ENCODE peak calls at places on chromosomes 5 and 9, in eight cellular contexts. R is MCF 10A, Z is hepatocyte, O is HFF-Myc, I is stomach, N is tibial nerve, G is GM13977, K is neural crest cell. D is an unnamed sample.
A peak's percentile ranks its signal among the peaks of the same experiment; 100 is the strongest.

GRCh38 chr5:115831163-115831768 is 10.1 kb downstream of the ATG12 start:
- DNase-seq in N (no peak), Z (peak; percentile 56), K (no peak), O (no peak), R (peak; percentile 63), G (peak; percentile 46), I (no peak), D (peak; percentile 40)

GRCh38 chr9:133262226-133262625 is 12.8 kb downstream of the ABO start:
- DNase-seq in I (no peak), O (no peak), K (no peak), N (no peak), R (no peak), Z (no peak), G (no peak), D (no peak)

GRCh38 chr5:121969660-121970295 is 8.0 kb downstream of the SRFBP1 start:
- DNase-seq in K (no peak), R (peak; percentile 55), N (no peak), I (no peak), Z (no peak), O (no peak), G (no peak), D (no peak)

GRCh38 chr5:14806452-14806851 is 65.1 kb downstream of the ANKH start:
- DNase-seq in G (no peak), K (no peak), Z (no peak), R (no peak), N (peak; percentile 76), I (no peak), O (peak; percentile 87), D (no peak)

GRCh38 chr9:92954886-92955285 is 7.6 kb downstream of the FGD3 start:
- DNase-seq in N (no peak), R (no peak), O (no peak), Z (no peak), G (no peak), I (no peak), K (no peak), D (no peak)

GRCh38 chr9:121354141-121354540 is 15.9 kb downstream of the STOM start:
- DNase-seq in G (no peak), Z (no peak), N (no peak), I (no peak), O (no peak), K (no peak), R (no peak), D (no peak)

GRCh38 chr5:147170603-147171002 is 64.2 kb upstream of the STK32A start:
- DNase-seq in K (no peak), I (no peak), R (no peak), O (no peak), Z (peak; percentile 55), N (no peak), G (no peak), D (no peak)

GRCh38 chr5:68435611-68436010 is 220.1 kb downstream of the PIK3R1 start:
- DNase-seq in O (no peak), N (no peak), Z (no peak), G (no peak), I (no peak), R (no peak), K (no peak), D (no peak)

GRCh38 chr9:37209431-37210386 is 89.3 kb downstream of the ZCCHC7 start:
- DNase-seq in K (no peak), O (no peak), I (no peak), Z (no peak), G (no peak), N (no peak), R (no peak), D (no peak)

GRCh38 chr5:6900828-6901227 is 187.6 kb downstream of the TENT4A start:
- DNase-seq in R (no peak), N (no peak), G (no peak), K (no peak), O (no peak), I (peak; percentile 81), Z (peak; percentile 65), D (no peak)

GRCh38 chr5:133406632-133407276 is 205.6 kb downstream of the FSTL4 start:
- DNase-seq in K (no peak), G (no peak), R (no peak), Z (no peak), O (no peak), N (no peak), I (no peak), D (no peak)

GRCh38 chr9:114387678-114388431 is at the start of gene AKNA:
- DNase-seq in R (no peak), N (peak; percentile 49), G (no peak), K (peak; percentile 61), I (peak; percentile 78), O (no peak), Z (peak; percentile 88), D (peak; percentile 64)

GRCh38 chr9:84206801-84207200 is 133.8 kb downstream of the SLC28A3 start:
- DNase-seq in N (no peak), K (no peak), I (no peak), G (no peak), Z (no peak), O (no peak), R (no peak), D (no peak)

GRCh38 chr9:134947265-134947955 is 29.7 kb upstream of the FCN1 start:
- DNase-seq in I (no peak), K (no peak), Z (no peak), R (no peak), G (no peak), N (no peak), O (no peak), D (no peak)

GRCh38 chr5:169350016-169350415 is 49.1 kb upstream of the SLIT3 start:
- DNase-seq in Z (peak; percentile 44), G (no peak), N (no peak), I (no peak), O (peak; percentile 30), K (no peak), R (peak; percentile 61), D (no peak)

GRCh38 chr5:156375895-156376495 is 49.0 kb downstream of the SGCD start:
- DNase-seq in Z (no peak), K (no peak), G (no peak), O (no peak), N (no peak), I (no peak), R (no peak), D (peak; percentile 6)

DNA sequence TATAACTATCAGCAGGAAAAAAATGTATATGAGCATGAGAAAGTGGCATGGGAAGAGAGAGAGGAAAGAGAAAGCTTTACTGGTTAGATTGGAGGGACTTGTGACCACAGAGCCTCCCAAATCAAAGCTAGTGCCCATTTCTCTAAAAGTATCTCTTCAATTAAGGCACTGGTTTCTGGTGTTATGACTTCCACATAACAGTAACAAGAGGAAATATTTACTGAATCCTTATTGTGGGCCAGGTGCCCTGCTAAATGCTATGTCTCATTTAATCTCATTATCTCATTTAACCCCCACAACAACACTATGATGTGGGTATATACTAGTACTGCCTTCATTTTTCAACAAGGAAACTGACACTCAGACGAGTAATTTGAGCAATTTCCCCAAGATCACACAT is 221.5 kb downstream of the EBF1 start:
- DNase-seq in Z (no peak), N (no peak), I (no peak), O (no peak), K (no peak), R (no peak), G (no peak), D (no peak)
- TF ChIP-seq CTCF in Z (no peak), N (no peak), I (no peak), O (no peak), K (no peak), R (no peak), G (no peak), D (no peak)

DNA sequence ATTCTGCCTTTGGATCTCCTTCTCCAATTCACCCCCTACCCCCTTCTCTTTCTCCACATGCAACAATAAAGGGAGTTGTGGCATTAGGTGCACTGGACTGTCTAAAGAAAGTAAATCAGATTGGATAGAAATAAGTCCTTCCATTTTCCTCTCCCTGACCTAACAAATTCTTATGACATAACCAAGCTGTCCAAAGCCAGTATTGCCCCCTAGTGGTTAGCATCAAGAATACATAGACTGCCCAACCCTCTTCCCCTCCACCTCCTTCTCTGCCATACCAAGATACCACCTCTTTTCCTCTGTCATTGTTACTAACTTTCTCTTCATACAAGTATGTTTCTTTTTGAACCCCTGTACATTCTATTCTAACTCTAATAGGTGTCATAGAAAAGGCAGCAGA is 45.7 kb downstream of the PPARGC1B start:
- DNase-seq in N (no peak), Z (peak; percentile 46), G (peak; percentile 43), I (no peak), O (peak; percentile 14), R (peak; percentile 63), K (no peak), D (no peak)
- TF ChIP-seq CTCF in N (no peak), Z (peak; percentile 43), G (peak; percentile 57), I (no peak), O (peak; percentile 44), R (peak; percentile 61), K (peak; percentile 67), D (no peak)

GRCh38 chr5:30414078-30414477 is 779.4 kb upstream of the CDH6 start:
- DNase-seq in R (no peak), K (no peak), N (no peak), O (no peak), G (no peak), I (no peak), Z (no peak), D (no peak)

DNA sequence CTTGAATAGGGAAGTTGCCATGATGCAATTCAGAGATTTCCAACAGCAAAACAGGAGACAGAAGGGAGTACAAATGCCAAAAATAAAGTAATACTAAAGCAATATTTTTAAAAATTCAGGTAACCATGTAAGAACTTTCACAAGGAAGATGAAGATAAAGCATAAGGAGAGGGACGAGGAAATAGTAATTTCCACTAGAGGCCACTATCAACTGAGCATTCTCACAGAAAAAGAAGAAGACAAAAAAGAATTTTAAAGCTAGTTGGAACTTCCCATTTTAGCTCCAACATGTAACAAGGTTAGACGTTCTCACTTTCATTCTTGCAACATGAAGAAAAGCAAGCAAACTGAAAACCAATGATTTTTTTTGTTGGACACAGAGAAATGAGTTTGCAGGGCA is 779.9 kb upstream of the CDH6 start:
- DNase-seq in Z (no peak), G (no peak), O (no peak), K (no peak), N (no peak), I (no peak), R (no peak), D (no peak)
- TF ChIP-seq CTCF in Z (peak; percentile 46), G (no peak), O (no peak), K (peak; percentile 40), N (no peak), I (no peak), R (peak; percentile 9), D (no peak)

GRCh38 chr5:170795154-170795553 is 11.6 kb downstream of the GABRP start:
- DNase-seq in I (no peak), Z (no peak), N (no peak), O (no peak), R (no peak), K (no peak), G (no peak), D (no peak)

GRCh38 chr5:170792878-170793277 is 9.4 kb downstream of the GABRP start:
- DNase-seq in N (no peak), Z (no peak), G (no peak), K (no peak), R (no peak), I (no peak), O (no peak), D (no peak)

GRCh38 chr5:170787216-170787615 is 3.7 kb downstream of the GABRP start:
- DNase-seq in G (no peak), K (no peak), R (no peak), Z (no peak), N (no peak), O (no peak), I (no peak), D (no peak)

GRCh38 chr5:170788626-170789304 is 5.2 kb downstream of the GABRP start:
- DNase-seq in I (no peak), N (no peak), G (no peak), O (no peak), Z (no peak), R (no peak), K (no peak), D (no peak)

GRCh38 chr5:170791325-170791954 is 7.9 kb downstream of the GABRP start:
- DNase-seq in Z (peak; percentile 83), N (peak; percentile 34), K (peak; percentile 70), O (no peak), I (peak; percentile 86), R (peak; percentile 88), G (peak; percentile 42), D (peak; percentile 46)
- TF ChIP-seq CTCF in Z (peak; percentile 72), N (peak; percentile 54), K (peak; percentile 76), O (peak; percentile 55), I (peak; percentile 49), R (peak; percentile 94), G (peak; percentile 62), D (peak; percentile 19)

D was measured in GM13976.